ENCODE peak calls at places on chromosomes 12 and 14, in four cellular contexts. G is left ventricle myocardium inferior, O is T follicular helper cell, Y is HTR-8/SVneo. A is an unnamed sample.

GRCh38 chr14:70468731-70469130 is 16.8 kb downstream of the ADAM21 start:
- DNase-seq in G (no peak), O (no peak), Y (no peak), A (no peak)

GRCh38 chr12:13165578-13166120 is 30.9 kb upstream of the EMP1 start:
- DNase-seq in O (peak), Y (peak), G (peak), A (peak)

GRCh38 chr14:98964171-98964570 is 307.8 kb downstream of the BCL11B start:
- DNase-seq in Y (no peak), O (no peak), G (no peak), A (no peak)

GRCh38 chr12:1791104-1791927 is 29.0 kb upstream of the LRTM2 start:
- DNase-seq in G (no peak), Y (peak), O (peak), A (peak)

GRCh38 chr12:85423947-85424346 is 143.9 kb downstream of the ALX1 start:
- DNase-seq in O (no peak), Y (no peak), G (no peak), A (no peak)

GRCh38 chr14:46820291-46820690 is 168.7 kb upstream of the RPL10L start:
- DNase-seq in G (no peak), O (no peak), Y (no peak), A (peak)

GRCh38 chr14:29724991-29725390 is 202.7 kb downstream of the PRKD1 start:
- DNase-seq in Y (no peak), O (no peak), G (no peak), A (no peak)

GRCh38 chr12:105523164-105524057 is 192.9 kb downstream of the C12orf75 start:
- DNase-seq in G (peak), Y (peak), O (no peak), A (peak)

GRCh38 chr14:99790978-99791376 is 2.2 kb upstream of the EML1 start:
- DNase-seq in G (no peak), O (no peak), Y (no peak), A (no peak)

GRCh38 chr14:44339256-44339655 is 167.8 kb downstream of the FSCB start:
- DNase-seq in O (no peak), G (no peak), Y (no peak), A (no peak)

GRCh38 chr14:96095581-96096476 is 56.7 kb downstream of the C14orf132 start:
- DNase-seq in G (no peak), Y (peak), O (no peak), A (no peak)

GRCh38 chr14:105093426-105094192 is 28.4 kb upstream of the GPR132 start:
- DNase-seq in O (peak), Y (peak), G (peak), A (peak)

GRCh38 chr12:72276212-72276865 is 4.2 kb downstream of the TRHDE start:
- DNase-seq in G (no peak), Y (no peak), O (no peak), A (no peak)

GRCh38 chr12:5806376-5807089 is 138.5 kb downstream of the ANO2 start:
- DNase-seq in O (no peak), G (no peak), Y (peak), A (no peak)

GRCh38 chr14:101590616-101591015 is 29.3 kb downstream of the DIO3 start:
- DNase-seq in O (no peak), G (no peak), Y (no peak), A (no peak)

GRCh38 chr12:6157482-6157881 is 33.0 kb upstream of the VWF start:
- DNase-seq in G (no peak), Y (no peak), O (no peak), A (no peak)

GRCh38 chr14:24798911-24799310 is 164.9 kb upstream of the GZMB start:
- DNase-seq in Y (no peak), O (no peak), G (no peak), A (no peak)

GRCh38 chr12:3222935-3223334 is 145.8 kb downstream of the TSPAN9 start:
- DNase-seq in Y (no peak), G (no peak), O (no peak), A (no peak)

GRCh38 chr12:40697566-40698257 is 5.5 kb downstream of the CNTN1 start:
- DNase-seq in Y (no peak), G (no peak), O (no peak), A (no peak)

GRCh38 chr14:84770030-84770429 is 759.9 kb upstream of the FLRT2 start:
- DNase-seq in Y (no peak), G (no peak), O (no peak), A (no peak)

GRCh38 chr14:49194067-49194466 is 392.1 kb downstream of the RPS29 start:
- DNase-seq in G (no peak), O (no peak), Y (no peak), A (no peak)

GRCh38 chr14:69321601-69322330 is 61.8 kb downstream of the GALNT16 start:
- DNase-seq in G (no peak), Y (no peak), O (no peak), A (no peak)

GRCh38 chr14:102187583-102188001 is 47.9 kb downstream of the WDR20 start:
- DNase-seq in O (no peak), G (no peak), Y (no peak), A (no peak)

GRCh38 chr12:46167412-46167811 is 101.4 kb downstream of the SLC38A1 start:
- DNase-seq in O (no peak), Y (no peak), G (no peak), A (no peak)

GRCh38 chr12:2961705-2962104 is 2.5 kb downstream of the TEAD4 start:
- DNase-seq in O (no peak), Y (no peak), G (no peak), A (no peak)

GRCh38 chr12:124796303-124796957 is 67.2 kb downstream of the SCARB1 start:
- DNase-seq in O (no peak), G (no peak), Y (no peak), A (no peak)

GRCh38 chr14:52391866-52392600 is 77.9 kb downstream of the PTGER2 start:
- DNase-seq in G (no peak), O (no peak), Y (no peak), A (no peak)

A was measured in right cardiac atrium.